ENCODE peak calls at places on chromosomes 7 and 10, in six cellular contexts. D is HFF-Myc; Y is Peyer's patch; R is CD8-positive, alpha-beta T cell; U is fibroblast of lung; W is uterus. H is an unnamed sample.

GRCh38 chr7:131948434-131949053 is 392.1 kb upstream of the PODXL start:
- DNase-seq in D (no peak), Y (no peak), R (no peak), U (peak), W (no peak), H (no peak)

GRCh38 chr10:712089-712488 is 22.6 kb upstream of the DIP2C start:
- DNase-seq in D (no peak), Y (no peak), R (no peak), U (no peak), W (no peak), H (no peak)

GRCh38 chr7:105896407-105896842 is 20.0 kb upstream of the ATXN7L1 start:
- DNase-seq in D (peak), Y (no peak), R (no peak), U (no peak), W (no peak), H (no peak)

GRCh38 chr7:102106625-102107024 is 180.0 kb upstream of the SH2B2 start:
- DNase-seq in D (no peak), Y (no peak), R (no peak), U (peak), W (no peak), H (no peak)

GRCh38 chr7:36916116-36916515 is 191.8 kb upstream of the AOAH start:
- DNase-seq in D (no peak), Y (no peak), R (no peak), U (no peak), W (no peak), H (no peak)

GRCh38 chr10:5659702-5660528 is 6.5 kb downstream of the ASB13 start:
- DNase-seq in D (no peak), Y (peak), R (no peak), U (peak), W (peak), H (peak)

GRCh38 chr7:155188357-155188756 is 109.3 kb upstream of the INSIG1 start:
- DNase-seq in D (no peak), Y (no peak), R (no peak), U (no peak), W (no peak), H (no peak)

GRCh38 chr7:98227939-98228338 is 16.7 kb downstream of the BHLHA15 start:
- DNase-seq in D (no peak), Y (no peak), R (no peak), U (no peak), W (no peak), H (no peak)

GRCh38 chr10:127832456-127832855 is 60.3 kb downstream of the CLRN3 start:
- DNase-seq in D (no peak), Y (no peak), R (no peak), U (no peak), W (no peak), H (no peak)

GRCh38 chr7:147510913-147511312 is 1079.7 kb upstream of the C7orf33 start:
- DNase-seq in D (no peak), Y (no peak), R (no peak), U (peak), W (no peak), H (no peak)

GRCh38 chr7:63023182-63023787 is 975.4 kb upstream of the ZNF722 start:
- DNase-seq in D (no peak), Y (no peak), R (no peak), U (no peak), W (no peak), H (no peak)

GRCh38 chr7:142739927-142740492 is 9.3 kb upstream of the PRSS1 start:
- DNase-seq in D (no peak), Y (peak), R (no peak), U (no peak), W (no peak), H (peak)

GRCh38 chr7:33185786-33186185 is 56.4 kb downstream of the BBS9 start:
- DNase-seq in D (peak), Y (no peak), R (no peak), U (peak), W (no peak), H (no peak)

GRCh38 chr7:100444311-100445278 is 8.3 kb upstream of the PPP1R35 start:
- DNase-seq in D (peak), Y (no peak), R (no peak), U (peak), W (peak), H (no peak)

GRCh38 chr10:43125274-43125845 is 12.9 kb upstream of the CSGALNACT2 start:
- DNase-seq in D (no peak), Y (no peak), R (no peak), U (no peak), W (no peak), H (no peak)

GRCh38 chr7:113414636-113415035 is 296.3 kb upstream of the SMIM30 start:
- DNase-seq in D (no peak), Y (no peak), R (no peak), U (no peak), W (no peak), H (no peak)

DNA sequence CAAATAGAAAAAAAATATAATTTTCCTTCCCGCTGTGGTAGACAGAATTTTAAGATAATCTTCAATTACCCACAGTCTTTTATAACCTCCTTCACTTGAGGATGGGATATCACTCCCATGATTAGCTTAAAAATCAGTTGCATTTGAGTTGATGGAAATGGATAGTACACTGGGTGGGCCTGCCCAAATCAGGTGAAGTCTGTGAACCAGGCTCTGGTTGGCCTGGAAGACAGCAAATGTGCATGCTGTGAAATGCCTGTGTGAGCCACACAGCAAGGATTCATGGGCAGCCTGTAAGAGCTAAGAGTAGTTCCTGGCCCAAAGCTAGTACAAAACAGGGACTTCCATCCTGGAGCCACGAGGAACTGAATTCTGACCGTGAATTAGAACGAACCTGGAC is 548.0 kb downstream of the CALN1 start:
- DNase-seq in D (no peak), Y (no peak), R (no peak), U (no peak), W (no peak), H (no peak)
- TF ChIP-seq CTCF in D (no peak), Y (no peak), R (no peak), U (no peak), W (no peak), H (no peak)

GRCh38 chr7:134660242-134660785 is 13.7 kb downstream of the BPGM start:
- DNase-seq in D (no peak), Y (no peak), R (no peak), U (peak), W (no peak), H (no peak)

GRCh38 chr7:134662871-134663205 is 16.2 kb downstream of the BPGM start:
- DNase-seq in D (no peak), Y (no peak), R (no peak), U (no peak), W (no peak), H (no peak)

GRCh38 chr7:134662166-134662870 is 15.7 kb downstream of the BPGM start:
- DNase-seq in D (no peak), Y (no peak), R (no peak), U (peak), W (no peak), H (no peak)

GRCh38 chr7:134660961-134661376 is 14.3 kb downstream of the BPGM start:
- DNase-seq in D (no peak), Y (no peak), R (no peak), U (peak), W (no peak), H (no peak)
- H3K4me3 ChIP-seq in D (no peak), Y (no peak), R (no peak), U (no peak), W (no peak), H (no peak)

GRCh38 chr10:61701055-61701705 is 38.5 kb downstream of the CABCOCO1 start:
- DNase-seq in D (no peak), Y (no peak), R (no peak), U (no peak), W (no peak), H (no peak)
- TF ChIP-seq CTCF in D (no peak), Y (no peak), R (no peak), U (peak), W (no peak), H (no peak)

DNA sequence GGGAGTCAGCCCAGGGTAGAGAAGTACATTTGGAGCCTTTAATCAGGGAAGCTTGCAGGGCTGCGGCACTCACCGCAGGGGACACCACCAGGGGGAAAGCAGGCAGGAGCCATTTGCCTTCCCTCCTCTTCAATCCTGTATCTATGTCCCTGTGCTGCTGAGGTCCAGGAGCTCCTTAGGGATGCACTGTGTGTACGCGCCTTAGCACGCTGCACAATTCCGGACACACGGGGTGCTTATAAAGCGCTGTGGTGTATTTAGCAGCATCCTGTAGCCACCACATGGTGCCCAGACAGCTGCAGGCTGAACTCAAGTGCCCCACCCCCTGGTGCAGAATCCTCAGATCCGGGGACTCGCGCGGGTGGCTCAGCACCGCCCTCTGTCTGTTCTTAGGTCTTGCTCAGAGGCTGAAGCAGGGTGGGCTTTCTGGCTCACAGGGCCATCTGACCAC is 421.4 kb downstream of the SDK1 start:
- DNase-seq in D (no peak), Y (peak), R (peak), U (peak), W (no peak), H (no peak)
- H3K4me3 ChIP-seq in D (no peak), Y (no peak), R (no peak), U (no peak), W (no peak), H (no peak)

DNA sequence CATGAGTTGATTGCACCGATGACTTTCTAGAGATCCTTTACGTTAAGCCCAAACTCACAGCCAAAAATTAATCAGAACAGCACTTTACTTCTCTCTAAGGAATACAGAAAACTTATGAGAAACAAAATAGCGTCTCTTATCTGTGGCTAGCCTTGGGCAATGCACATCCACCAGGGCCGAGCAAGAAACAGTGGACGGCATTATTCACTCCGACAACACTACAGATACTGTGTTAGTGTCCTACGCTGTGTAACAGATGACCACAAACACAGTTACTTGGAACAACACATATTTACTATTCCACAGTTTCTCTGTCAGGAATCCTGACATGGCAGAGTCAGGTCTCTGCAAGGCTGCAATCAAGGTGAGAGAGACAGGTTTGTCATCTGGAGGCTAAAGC is 598.3 kb upstream of the ADARB2 start:
- DNase-seq in D (no peak), Y (no peak), R (no peak), U (no peak), W (no peak), H (no peak)
- TF ChIP-seq CTCF in D (no peak), Y (no peak), R (no peak), U (no peak), W (no peak), H (no peak)

DNA sequence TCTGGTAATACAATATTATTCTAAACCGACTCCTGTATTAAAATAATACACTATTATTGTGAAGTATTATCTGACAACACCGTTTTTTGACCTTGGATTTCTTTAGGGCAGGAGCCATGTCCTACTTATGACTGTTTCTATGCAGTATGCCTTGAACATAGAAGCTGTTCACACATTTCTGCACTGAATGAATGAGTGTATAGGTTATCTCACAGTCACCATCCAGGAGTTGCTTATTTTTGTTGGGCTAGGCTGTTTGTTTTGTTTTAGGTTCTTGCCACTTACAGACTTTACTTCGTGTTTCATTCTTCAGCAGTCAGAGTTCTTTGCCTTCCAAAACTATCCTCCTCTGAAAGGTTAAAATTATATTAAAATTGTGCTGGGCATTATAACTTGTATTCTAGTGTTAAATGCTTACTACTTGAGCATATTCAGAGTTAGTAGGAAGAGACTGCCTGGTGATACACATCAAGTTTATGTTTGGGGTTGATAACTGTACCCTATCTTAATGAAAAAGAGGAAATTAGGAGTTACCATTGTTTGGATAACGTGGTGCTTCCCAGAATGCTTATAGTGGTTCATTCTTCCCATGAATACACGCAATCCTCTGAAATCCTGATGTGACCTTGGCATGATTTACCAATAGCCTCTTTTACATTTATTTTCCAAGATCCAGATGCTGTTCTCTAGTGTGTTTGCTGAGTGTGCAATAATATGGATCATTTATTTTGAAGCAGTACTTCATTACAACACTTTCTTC is 1.7 kb downstream of the RALA start:
- DNase-seq in D (no peak), Y (no peak), R (no peak), U (no peak), W (no peak), H (no peak)
- H3K4me3 ChIP-seq in D (peak), Y (no peak), R (peak), U (peak), W (no peak), H (no peak)

GRCh38 chr7:15889501-15889900 is 203.0 kb upstream of the MEOX2 start:
- DNase-seq in D (peak), Y (no peak), R (no peak), U (no peak), W (no peak), H (no peak)
- TF ChIP-seq CTCF in D (peak), Y (peak), R (no peak), U (peak), W (no peak), H (no peak)

DNA sequence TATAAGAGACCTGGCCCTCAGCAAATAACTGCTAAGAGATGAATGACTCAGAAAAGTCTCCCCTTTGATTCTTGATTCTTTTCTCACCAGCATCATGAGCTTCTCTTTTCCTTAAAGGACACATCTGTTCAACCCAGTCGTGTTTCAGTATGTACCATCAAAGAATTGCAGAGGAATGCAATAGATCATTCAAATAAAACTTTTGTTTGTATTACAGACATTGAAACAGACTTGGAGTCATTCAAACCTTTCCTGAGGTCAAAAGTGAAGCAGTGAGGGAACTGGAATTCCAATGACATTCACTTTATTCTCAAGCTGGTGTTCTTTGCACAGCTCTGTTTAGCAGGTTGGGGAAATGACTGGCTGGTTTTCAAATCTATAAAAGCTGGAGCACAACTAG is 598.2 kb upstream of the GHITM start:
- DNase-seq in D (no peak), Y (no peak), R (no peak), U (peak), W (no peak), H (no peak)
- H3K4me3 ChIP-seq in D (no peak), Y (no peak), R (no peak), U (no peak), W (no peak), H (no peak)

DNA sequence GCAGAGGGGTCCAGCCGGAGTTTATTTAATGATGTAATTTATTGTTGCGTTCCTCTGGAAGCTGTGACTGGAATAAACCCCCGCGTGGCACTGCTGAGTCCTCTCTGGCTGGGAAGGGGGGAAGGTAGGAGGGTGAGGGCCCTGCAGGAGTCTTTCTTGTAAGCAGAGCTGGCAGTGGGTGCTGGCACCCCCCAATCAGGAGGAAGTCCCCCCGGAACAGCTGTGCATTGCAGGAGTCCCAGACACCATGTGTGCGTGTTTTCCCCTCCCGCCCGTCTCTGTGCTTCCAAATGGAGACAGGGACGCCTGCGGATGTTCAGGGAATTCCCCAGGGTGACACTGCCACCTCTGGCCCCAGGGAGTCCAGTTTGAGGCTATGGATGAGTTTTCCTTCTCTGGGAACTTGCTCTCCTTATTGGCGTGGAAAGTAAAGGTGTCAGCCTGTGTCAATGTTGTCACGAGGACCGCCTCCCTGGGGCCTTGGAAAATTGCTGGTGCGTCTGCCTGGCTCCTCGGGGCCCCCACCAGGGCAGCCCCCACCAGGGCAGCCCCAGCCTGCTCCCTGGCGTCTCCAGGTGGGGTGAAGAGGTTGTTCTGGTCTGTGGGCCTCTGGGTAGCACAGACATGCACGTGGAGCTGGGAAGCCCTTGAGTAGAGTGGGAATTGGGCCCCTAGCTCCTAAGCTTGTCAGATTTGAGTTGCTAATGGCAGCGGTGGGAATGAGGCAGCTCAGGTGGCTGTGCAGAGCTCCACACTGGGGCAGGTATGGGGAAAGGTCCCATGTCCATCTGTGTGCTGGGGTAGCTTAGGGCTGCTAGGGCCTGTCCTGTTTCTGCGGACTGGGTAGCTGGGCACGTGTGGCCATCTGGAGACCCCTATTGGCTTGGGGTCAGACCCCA is 2.7 kb downstream of the FZD9 start:
- DNase-seq in D (no peak), Y (no peak), R (no peak), U (no peak), W (no peak), H (no peak)
- TF ChIP-seq CTCF in D (peak), Y (no peak), R (no peak), U (no peak), W (no peak), H (no peak)